ENCODE peak calls at places on chromosome 5, in five cellular contexts. W is uterus, E is esophagus muscularis mucosa, F is A673, I is IMR-90. N is an unnamed sample. For H3K36me3 and H3K27me3, the result is how much of the 10 kb centered on the place peaks cover.

GRCh38 chr5:1931590-1932138 is 48.9 kb upstream of the IRX4 start:
- DNase-seq in W (peak), E (no peak), F (no peak), I (no peak), N (peak)

GRCh38 chr5:179405426-179406030 is 60.3 kb upstream of the ADAMTS2 start:
- DNase-seq in W (no peak), E (peak), F (no peak), I (no peak), N (no peak)

GRCh38 chr5:83472508-83473343 is 1.2 kb downstream of the VCAN start:
- DNase-seq in W (peak), E (no peak), F (no peak), I (no peak), N (peak)

GRCh38 chr5:111830333-111830732 is 73.3 kb upstream of the NREP start:
- DNase-seq in W (no peak), E (no peak), F (no peak), I (peak), N (no peak)

GRCh38 chr5:126921471-126922091 is 108.8 kb downstream of the MARCHF3 start:
- DNase-seq in W (no peak), E (no peak), F (no peak), I (no peak), N (no peak)

GRCh38 chr5:89327621-89328020 is 444.6 kb upstream of the MEF2C start:
- DNase-seq in W (no peak), E (no peak), F (no peak), I (no peak), N (no peak)

GRCh38 chr5:68433921-68434879 is 218.6 kb downstream of the PIK3R1 start:
- DNase-seq in W (peak), E (peak), F (peak), I (peak), N (peak)

GRCh38 chr5:169256191-169256590 is 44.7 kb downstream of the SLIT3 start:
- DNase-seq in W (no peak), E (no peak), F (no peak), I (no peak), N (no peak)

GRCh38 chr5:134968055-134968454 is 348 bp downstream of the CATSPER3 start:
- DNase-seq in W (no peak), E (no peak), F (no peak), I (no peak), N (no peak)

GRCh38 chr5:139103762-139104161 is 94.4 kb downstream of the SIL1 start:
- DNase-seq in W (no peak), E (no peak), F (no peak), I (no peak), N (no peak)

GRCh38 chr5:95725071-95725820 is 5.9 kb upstream of the RHOBTB3 start:
- DNase-seq in W (no peak), E (no peak), F (no peak), I (no peak), N (no peak)

GRCh38 chr5:168315991-168316578 is 24.6 kb downstream of the WWC1 start:
- DNase-seq in W (no peak), E (no peak), F (no peak), I (no peak), N (no peak)

GRCh38 chr5:139761057-139761450 is 34.6 kb upstream of the PSD2 start:
- DNase-seq in W (no peak), E (no peak), F (no peak), I (no peak), N (peak)

GRCh38 chr5:179858241-179858585 is 404 bp downstream of the MRNIP start:
- DNase-seq in W (no peak), E (no peak), F (no peak), I (peak), N (peak)

GRCh38 chr5:157303667-157304327 is 37.9 kb downstream of the CYFIP2 start:
- DNase-seq in W (no peak), E (no peak), F (no peak), I (no peak), N (peak)

GRCh38 chr5:119524461-119524860 is 72.2 kb downstream of the HSD17B4 start:
- DNase-seq in W (no peak), E (no peak), F (no peak), I (peak), N (no peak)

GRCh38 chr5:59367791-59368394 is 525.6 kb downstream of the PDE4D start:
- DNase-seq in W (peak), E (no peak), F (peak), I (peak), N (peak)

GRCh38 chr5:95533106-95533505 is 21.7 kb downstream of the SKIC3 start:
- DNase-seq in W (no peak), E (no peak), F (no peak), I (no peak), N (no peak)

GRCh38 chr5:124881333-124881732 is 134.9 kb upstream of the ZNF608 start:
- DNase-seq in W (no peak), E (no peak), F (no peak), I (no peak), N (no peak)
- H3K36me3 ChIP-seq in W (under half), E (under half), F (under half), I (under half), N (under half)

GRCh38 chr5:154484393-154484944 is 6.4 kb upstream of the HAND1 start:
- DNase-seq in W (no peak), E (no peak), F (no peak), I (no peak), N (no peak)

GRCh38 chr5:154480847-154481246 is 2.8 kb upstream of the HAND1 start:
- DNase-seq in W (no peak), E (no peak), F (no peak), I (no peak), N (peak)

GRCh38 chr5:154481584-154482381 is 3.8 kb upstream of the HAND1 start:
- DNase-seq in W (no peak), E (no peak), F (no peak), I (no peak), N (peak)

GRCh38 chr5:154483654-154484392 is 5.8 kb upstream of the HAND1 start:
- DNase-seq in W (no peak), E (no peak), F (no peak), I (no peak), N (peak)

DNA sequence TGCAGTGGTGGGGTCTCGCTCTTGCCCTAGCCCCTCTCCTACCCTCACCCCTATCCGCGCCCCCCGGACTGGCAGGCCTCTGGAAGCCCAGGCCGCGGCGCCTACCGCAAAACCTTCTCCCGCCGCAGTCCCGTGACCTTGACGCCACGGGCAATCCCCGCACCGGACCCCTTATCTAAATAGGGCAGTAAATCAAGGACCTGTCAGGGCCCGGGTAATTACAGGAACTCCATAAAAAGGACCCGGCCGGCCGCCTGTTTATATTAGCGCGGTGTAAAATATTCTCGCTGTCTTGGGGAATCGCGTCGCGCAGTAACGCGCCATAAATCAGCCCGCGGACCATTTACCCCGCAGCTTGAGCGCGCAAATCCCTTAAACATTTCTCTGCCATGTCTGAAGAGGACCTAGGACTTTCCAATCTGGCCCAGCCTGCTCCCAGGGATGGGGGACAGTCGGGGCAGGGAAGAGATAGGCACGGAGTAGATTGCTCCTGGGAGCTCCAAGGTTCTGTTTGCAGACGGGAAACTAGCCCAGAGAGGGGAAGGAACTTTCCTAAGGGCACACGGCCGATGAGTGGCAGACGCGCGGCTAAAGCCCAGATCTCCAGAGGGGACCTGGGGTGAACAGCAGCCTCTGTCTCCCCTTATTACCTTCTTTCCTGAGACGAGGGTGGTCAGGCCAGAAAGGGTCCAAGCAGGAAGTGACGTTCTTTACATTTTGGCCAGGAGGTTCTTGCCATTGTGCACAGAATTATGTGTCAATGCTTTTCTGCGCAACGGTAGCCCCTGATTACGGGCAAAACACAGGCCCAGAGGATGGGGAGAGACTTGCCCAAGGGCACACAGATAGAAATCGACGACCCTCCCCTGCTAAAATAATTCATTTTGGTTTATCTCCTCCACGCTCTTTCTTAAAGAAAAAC is 4.8 kb upstream of the HAND1 start:
- DNase-seq in W (no peak), E (no peak), F (no peak), I (no peak), N (peak)
- H3K27me3 ChIP-seq in W (under half), E (half or more), F (half or more), I (half or more), N (half or more)

GRCh38 chr5:40685952-40686351 is 6.2 kb downstream of the PTGER4 start:
- DNase-seq in W (no peak), E (no peak), F (no peak), I (no peak), N (no peak)

GRCh38 chr5:40688127-40688756 is 8.5 kb downstream of the PTGER4 start:
- DNase-seq in W (peak), E (peak), F (peak), I (peak), N (peak)

GRCh38 chr5:40689442-40689841 is 9.7 kb downstream of the PTGER4 start:
- DNase-seq in W (no peak), E (no peak), F (peak), I (peak), N (no peak)

GRCh38 chr5:40685191-40685590 is 5.5 kb downstream of the PTGER4 start:
- DNase-seq in W (no peak), E (no peak), F (no peak), I (no peak), N (no peak)

GRCh38 chr5:40687316-40687715 is 7.6 kb downstream of the PTGER4 start:
- DNase-seq in W (no peak), E (no peak), F (no peak), I (no peak), N (no peak)
- TF ChIP-seq CTCF in W (no peak), E (no peak), F (no peak), I (no peak), N (no peak)

DNA sequence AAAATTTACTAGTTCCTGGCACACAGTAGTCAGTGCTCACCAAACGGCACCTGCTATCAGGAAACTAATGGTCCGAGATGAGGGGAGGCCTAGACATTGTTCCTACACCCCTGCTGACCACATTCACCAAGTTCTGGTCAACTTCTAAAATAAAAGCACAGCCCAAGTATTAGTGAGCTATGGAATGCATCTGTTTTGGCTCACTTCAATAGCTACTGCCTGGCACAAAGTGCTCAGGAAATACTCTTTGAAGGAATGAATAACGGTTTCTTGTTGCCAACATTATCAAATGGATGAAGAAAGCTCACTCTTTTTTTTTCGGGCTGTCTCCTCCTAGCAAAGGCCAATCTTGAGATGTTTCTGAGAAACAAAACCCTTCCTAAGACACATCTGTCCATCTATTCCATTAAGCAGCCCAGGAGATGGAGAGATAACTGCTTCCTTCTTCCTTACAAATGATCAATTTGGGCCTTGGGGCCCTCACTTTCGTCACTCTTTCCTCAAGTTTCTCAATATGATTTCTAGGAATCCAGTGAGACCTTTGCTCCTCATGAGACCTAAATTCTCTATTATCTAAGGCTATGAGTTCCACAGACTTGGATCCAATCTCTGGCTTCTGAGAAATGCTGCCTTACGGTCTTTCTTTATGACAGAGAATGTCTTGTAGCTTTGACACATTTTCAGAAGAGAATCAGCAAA is 98.1 kb downstream of the DPYSL3 start:
- DNase-seq in W (no peak), E (no peak), F (no peak), I (no peak), N (no peak)
- H3K36me3 ChIP-seq in W (under half), E (under half), F (under half), I (under half), N (half or more)

GRCh38 chr5:170301901-170302728 is 4.5 kb upstream of the LCP2 start:
- DNase-seq in W (no peak), E (no peak), F (no peak), I (no peak), N (no peak)

GRCh38 chr5:170305016-170305645 is 7.6 kb upstream of the LCP2 start:
- DNase-seq in W (no peak), E (no peak), F (no peak), I (no peak), N (no peak)

GRCh38 chr5:170301149-170301548 is 3.6 kb upstream of the LCP2 start:
- DNase-seq in W (no peak), E (no peak), F (no peak), I (no peak), N (no peak)

GRCh38 chr5:170303564-170303963 is 6.0 kb upstream of the LCP2 start:
- DNase-seq in W (no peak), E (no peak), F (no peak), I (no peak), N (no peak)

GRCh38 chr5:170302729-170303501 is 5.3 kb upstream of the LCP2 start:
- DNase-seq in W (peak), E (no peak), F (no peak), I (no peak), N (no peak)
- H3K27me3 ChIP-seq in W (under half), E (under half), F (under half), I (under half), N (under half)

GRCh38 chr5:147626494-147626893 is 116.6 kb upstream of the DPYSL3 start:
- DNase-seq in W (no peak), E (no peak), F (no peak), I (no peak), N (no peak)

GRCh38 chr5:147629196-147629595 is 119.3 kb upstream of the DPYSL3 start:
- DNase-seq in W (no peak), E (no peak), F (peak), I (no peak), N (no peak)

GRCh38 chr5:147631428-147631985 is 121.6 kb upstream of the DPYSL3 start:
- DNase-seq in W (no peak), E (no peak), F (peak), I (no peak), N (no peak)

GRCh38 chr5:147633173-147633572 is 123.3 kb upstream of the DPYSL3 start:
- DNase-seq in W (no peak), E (no peak), F (no peak), I (no peak), N (no peak)

GRCh38 chr5:147628054-147628895 is 118.4 kb upstream of the DPYSL3 start:
- DNase-seq in W (no peak), E (no peak), F (peak), I (peak), N (peak)
- TF ChIP-seq CTCF in W (peak), E (peak), F (peak), I (peak), N (peak)

GRCh38 chr5:163473613-163474243 is 13.3 kb downstream of the HMMR start:
- DNase-seq in W (no peak), E (no peak), F (no peak), I (no peak), N (no peak)
- H3K36me3 ChIP-seq in W (under half), E (under half), F (half or more), I (under half), N (half or more)

DNA sequence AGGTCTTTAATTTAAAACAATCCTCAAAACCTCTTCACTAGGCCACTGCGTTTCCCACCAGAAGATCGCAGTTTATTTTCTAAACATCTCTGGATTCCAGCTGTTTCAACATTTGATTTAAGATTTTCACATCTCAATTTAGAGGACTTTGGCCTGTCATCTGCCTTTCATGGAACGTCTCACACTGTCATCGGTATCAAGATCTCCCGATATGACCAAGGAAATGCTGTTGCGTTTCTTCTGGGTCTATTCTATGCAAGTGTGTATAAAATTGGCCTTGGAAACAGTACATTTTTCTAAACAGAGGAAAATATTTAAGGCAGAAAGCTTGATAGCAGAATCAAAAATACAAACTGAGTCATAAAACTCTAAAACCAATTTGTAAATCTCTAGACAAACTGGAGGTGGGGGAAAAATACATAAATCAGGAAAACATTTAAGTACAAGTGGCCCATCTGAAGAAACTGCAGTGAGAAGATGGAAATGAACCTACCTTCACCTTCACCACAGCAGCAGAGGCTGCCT is 53.6 kb upstream of the SIMC1 start:
- DNase-seq in W (no peak), E (no peak), F (no peak), I (no peak), N (peak)
- H3K27me3 ChIP-seq in W (under half), E (under half), F (under half), I (under half), N (under half)

DNA sequence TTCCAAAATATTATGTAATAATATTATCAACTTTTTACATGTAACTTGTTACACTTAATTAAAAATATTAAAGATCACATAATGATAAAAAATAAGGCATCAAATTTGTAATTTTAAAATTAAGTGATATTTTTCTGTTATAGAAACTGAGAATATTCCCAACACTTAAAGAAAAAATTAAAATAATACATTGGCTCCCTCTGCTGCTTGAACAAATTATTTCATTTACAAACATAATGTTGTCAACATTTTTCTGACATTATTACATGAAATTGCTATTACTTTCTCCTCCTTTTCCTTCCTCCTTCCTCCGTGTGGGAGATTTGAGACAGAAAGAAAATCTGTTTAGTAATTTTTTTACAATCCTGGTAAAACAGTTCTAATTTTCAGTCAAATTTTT is 42.3 kb downstream of the RNF180 start:
- DNase-seq in W (no peak), E (no peak), F (peak), I (peak), N (no peak)
- TF ChIP-seq CTCF in W (peak), E (peak), F (peak), I (peak), N (peak)

GRCh38 chr5:98791928-98792580 is 18.6 kb downstream of the RGMB start:
- DNase-seq in W (no peak), E (no peak), F (peak), I (no peak), N (no peak)
- H3K36me3 ChIP-seq in W (under half), E (under half), F (under half), I (under half), N (half or more)

N was measured in endodermal cell.